ENCODE peak calls at places on chromosomes 6 and 20, in four cellular contexts. I, C, B and Y are unnamed samples.

GRCh38 chr6:34045698-34046097 is 100.2 kb downstream of the GRM4 start:
- DNase-seq in I (no peak), C (no peak), B (no peak), Y (no peak)

GRCh38 chr6:158560787-158561246 is 926 bp downstream of the TMEM181 start:
- DNase-seq in I (no peak), C (no peak), B (no peak), Y (no peak)

GRCh38 chr6:150241751-150242150 is 98.9 kb downstream of the PPP1R14C start:
- DNase-seq in I (no peak), C (no peak), B (no peak), Y (no peak)

GRCh38 chr6:51339728-51340127 is 521.1 kb downstream of the TFAP2B start:
- DNase-seq in I (no peak), C (no peak), B (no peak), Y (no peak)

GRCh38 chr20:59134182-59134581 is 29.4 kb upstream of the ZNF831 start:
- DNase-seq in I (no peak), C (no peak), B (no peak), Y (no peak)

GRCh38 chr6:144335914-144336313 is 50.8 kb downstream of the UTRN start:
- DNase-seq in I (no peak), C (no peak), B (no peak), Y (peak; percentile 67)

GRCh38 chr6:153038378-153038777 is 35.9 kb upstream of the MTRF1L start:
- DNase-seq in I (peak; percentile 58), C (no peak), B (peak; percentile 43), Y (no peak)

GRCh38 chr20:4490595-4491280 is 231.0 kb upstream of the PRND start:
- DNase-seq in I (no peak), C (no peak), B (no peak), Y (no peak)

GRCh38 chr6:161215193-161215592 is 58.7 kb downstream of the AGPAT4 start:
- DNase-seq in I (no peak), C (no peak), B (peak; percentile 99), Y (no peak)

GRCh38 chr6:26328265-26328844 is 36.6 kb upstream of the BTN3A2 start:
- DNase-seq in I (no peak), C (no peak), B (no peak), Y (no peak)

GRCh38 chr6:148954934-148955915 is 208.4 kb downstream of the UST start:
- DNase-seq in I (no peak), C (no peak), B (no peak), Y (no peak)

GRCh38 chr6:30544666-30545272 is 11.5 kb downstream of the GNL1 start:
- DNase-seq in I (no peak), C (no peak), B (peak; percentile 57), Y (no peak)

GRCh38 chr20:36572701-36573102 is 695 bp upstream of the TGIF2 start:
- DNase-seq in I (no peak), C (peak; percentile 22), B (peak; percentile 28), Y (no peak)

GRCh38 chr20:59004763-59005522 is 2.1 kb downstream of the CTSZ start:
- DNase-seq in I (no peak), C (no peak), B (no peak), Y (no peak)

GRCh38 chr6:132017921-132018320 is 66.7 kb upstream of the CCN2 start:
- DNase-seq in I (no peak), C (no peak), B (no peak), Y (no peak)

GRCh38 chr6:108675226-108676160 is 114.8 kb downstream of the FOXO3 start:
- DNase-seq in I (no peak), C (no peak), B (no peak), Y (no peak)

GRCh38 chr6:45514454-45514853 is 136.7 kb upstream of the SUPT3H start:
- DNase-seq in I (peak; percentile 28), C (no peak), B (peak; percentile 27), Y (no peak)

GRCh38 chr20:62852841-62853240 is 8.8 kb downstream of the TCFL5 start:
- DNase-seq in I (no peak), C (no peak), B (no peak), Y (no peak)

GRCh38 chr6:36956111-36956820 is 1.7 kb downstream of the PI16 start:
- DNase-seq in I (no peak), C (no peak), B (no peak), Y (peak; percentile 83)

GRCh38 chr6:28709478-28710349 is 184.0 kb downstream of the GPX5 start:
- DNase-seq in I (no peak), C (no peak), B (peak; percentile 47), Y (no peak)

GRCh38 chr6:132687306-132687705 is 26.5 kb downstream of the VNN1 start:
- DNase-seq in I (peak; percentile 44), C (no peak), B (peak; percentile 61), Y (peak; percentile 25)

GRCh38 chr20:4026093-4026601 is 10.8 kb upstream of the RNF24 start:
- DNase-seq in I (no peak), C (no peak), B (peak; percentile 64), Y (no peak)

DNA sequence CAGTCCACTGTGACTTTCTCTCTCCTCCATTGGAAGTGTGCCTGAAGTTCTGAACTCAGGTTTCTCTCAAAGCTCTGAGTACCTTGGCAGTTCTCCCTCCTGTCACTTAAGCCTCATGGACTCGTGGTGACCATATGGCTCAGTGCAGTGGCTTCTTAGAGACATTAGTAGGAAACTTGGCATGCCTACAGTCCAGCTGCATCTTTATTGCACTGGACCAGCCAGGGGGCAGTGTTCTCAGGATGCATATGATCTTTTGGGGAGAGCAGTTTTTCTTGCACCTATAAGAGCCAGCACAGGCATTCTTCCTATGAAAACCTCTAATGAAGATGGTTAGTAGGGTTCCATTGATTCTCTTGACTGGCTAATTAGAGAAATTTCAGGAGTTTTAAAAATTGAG is 47.5 kb upstream of the KCNK16 start:
- DNase-seq in I (no peak), C (no peak), B (no peak), Y (no peak)
- TF ChIP-seq CTCF in I (peak; percentile 3), C (peak; percentile 32), B (peak; percentile 57), Y (peak; percentile 35)

GRCh38 chr20:1959156-1959555 is 34.7 kb downstream of the PDYN start:
- DNase-seq in I (no peak), C (no peak), B (no peak), Y (no peak)
- TF ChIP-seq CTCF in I (no peak), C (no peak), B (no peak), Y (no peak)

GRCh38 chr6:64227868-64228267 is 592.3 kb downstream of the PHF3 start:
- DNase-seq in I (no peak), C (no peak), B (no peak), Y (no peak)
- TF ChIP-seq CTCF in I (no peak), C (no peak), B (no peak), Y (no peak)

GRCh38 chr6:13375360-13375878 is 47.1 kb upstream of the TBC1D7 start:
- DNase-seq in I (no peak), C (no peak), B (no peak), Y (no peak)

GRCh38 chr6:13377054-13377758 is 48.9 kb upstream of the TBC1D7 start:
- DNase-seq in I (no peak), C (no peak), B (no peak), Y (no peak)

GRCh38 chr6:13380761-13381160 is 52.4 kb upstream of the TBC1D7 start:
- DNase-seq in I (no peak), C (no peak), B (no peak), Y (no peak)

GRCh38 chr6:13383280-13384163 is 55.2 kb upstream of the TBC1D7 start:
- DNase-seq in I (no peak), C (no peak), B (no peak), Y (no peak)

GRCh38 chr6:13378669-13379590 is 50.6 kb upstream of the TBC1D7 start:
- DNase-seq in I (no peak), C (no peak), B (no peak), Y (no peak)
- TF ChIP-seq CTCF in I (no peak), C (no peak), B (no peak), Y (no peak)

GRCh38 chr6:69832558-69832957 is 33.8 kb upstream of the COL19A1 start:
- DNase-seq in I (no peak), C (no peak), B (no peak), Y (no peak)

GRCh38 chr6:69835414-69836179 is 30.8 kb upstream of the COL19A1 start:
- DNase-seq in I (peak; percentile 39), C (no peak), B (peak; percentile 77), Y (no peak)
- TF ChIP-seq CTCF in I (peak; percentile 82), C (peak; percentile 77), B (peak; percentile 75), Y (peak; percentile 71)

DNA sequence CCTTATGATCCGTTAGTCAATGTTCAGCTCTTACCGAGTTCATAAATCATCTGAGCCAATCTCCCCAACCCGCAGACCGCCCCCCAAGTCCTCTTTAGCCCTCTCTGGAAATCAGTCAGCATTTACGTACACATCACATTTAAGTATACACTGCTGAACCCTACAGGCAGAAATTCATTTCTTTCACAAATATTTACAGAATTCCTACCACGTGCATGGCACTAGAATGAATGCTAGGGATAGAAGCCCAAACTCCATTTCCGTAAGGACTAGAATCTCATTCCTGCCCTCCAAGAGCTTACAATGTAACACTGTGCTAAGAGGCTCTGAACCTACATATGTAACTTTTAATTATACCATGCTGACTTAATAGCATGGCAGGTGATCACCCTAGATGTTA is 1.8 kb downstream of the OSER1 start:
- DNase-seq in I (no peak), C (no peak), B (no peak), Y (no peak)
- TF ChIP-seq CTCF in I (no peak), C (no peak), B (no peak), Y (no peak)

GRCh38 chr20:56715902-56716519 is 86.9 kb downstream of the TFAP2C start:
- DNase-seq in I (no peak), C (no peak), B (no peak), Y (no peak)
- TF ChIP-seq CTCF in I (no peak), C (no peak), B (no peak), Y (no peak)

GRCh38 chr20:57272883-57273282 is 6.4 kb upstream of the BMP7 start:
- DNase-seq in I (no peak), C (no peak), B (no peak), Y (no peak)
- TF ChIP-seq CTCF in I (no peak), C (no peak), B (no peak), Y (no peak)

DNA sequence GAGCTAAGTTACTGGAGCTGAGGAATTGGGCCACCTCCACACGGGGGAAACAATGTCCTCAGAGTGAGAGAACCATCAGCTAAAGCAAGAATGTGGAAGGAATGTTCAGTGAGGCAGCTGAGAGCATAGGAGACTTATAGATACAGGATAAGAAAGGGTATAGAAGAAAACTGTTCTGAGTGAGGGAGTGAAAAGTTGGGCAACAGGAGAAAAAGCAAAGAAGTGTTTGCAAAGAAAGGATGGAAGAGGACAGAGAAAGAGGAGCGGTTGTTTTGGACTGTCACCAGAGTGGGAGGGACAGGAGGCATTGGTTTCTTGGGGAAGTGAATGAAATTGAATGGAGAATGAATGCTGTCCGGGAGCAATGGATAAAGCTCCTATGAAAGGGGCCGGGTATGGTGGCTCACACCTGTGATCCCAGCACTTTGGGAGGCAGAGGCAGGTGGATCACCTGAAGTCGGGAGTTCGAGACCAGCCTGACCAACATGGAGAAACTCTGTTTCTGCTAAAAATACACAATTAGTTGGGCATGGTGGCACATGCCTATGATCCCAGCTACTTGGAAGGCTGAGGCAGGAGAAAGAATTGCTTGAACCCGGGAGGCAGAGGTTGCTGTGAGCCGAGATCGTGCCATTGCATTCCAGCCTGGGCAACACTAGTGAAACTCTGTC is 296.5 kb downstream of the ADGB start:
- DNase-seq in I (no peak), C (no peak), B (no peak), Y (no peak)
- TF ChIP-seq CTCF in I (no peak), C (no peak), B (no peak), Y (no peak)

DNA sequence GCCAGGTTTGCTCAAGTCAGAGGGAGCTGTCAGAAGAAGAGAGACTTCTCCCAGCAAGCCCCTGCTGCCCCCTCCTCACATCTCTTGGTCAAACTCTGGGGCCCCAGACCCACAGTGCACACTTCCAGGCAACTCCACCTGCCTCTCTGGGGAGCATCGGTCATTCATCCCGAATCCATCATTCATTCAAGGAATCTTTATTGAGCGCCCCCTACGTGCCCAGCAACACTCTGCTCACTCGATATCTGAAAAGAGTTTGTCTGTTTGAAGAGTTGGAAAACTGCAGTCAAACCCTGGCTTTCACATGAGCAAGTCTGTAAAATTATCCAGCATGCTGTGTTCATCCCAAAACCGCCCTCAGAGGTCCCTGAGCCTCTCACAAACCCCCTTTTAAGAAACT is 66.2 kb downstream of the PRR18 start:
- DNase-seq in I (no peak), C (no peak), B (no peak), Y (no peak)
- TF ChIP-seq CTCF in I (no peak), C (no peak), B (no peak), Y (no peak)